ENCODE peak calls at places on chromosome 18, in eight cellular contexts. F is activated CD8-positive, alpha-beta memory T cell treated with anti-CD3 and anti-CD28 coated beads for 48 hours; S is keratinocyte; U is NCI-H1105; C is activated CD4-positive, alpha-beta T cell treated with anti-CD3 and anti-CD28 coated beads, Interleukin-2, amount 10 ng/mL, durations not matched to agents 7 days and 5 days; B is activated naive CD4-positive, alpha-beta T cell treated with anti-CD3 and anti-CD28 coated beads, Interleukin-2, amount 10 ng/mL, durations not matched to agents 7 days and 5 days; V is stimulated activated CD4-positive, alpha-beta T cell treated with anti-CD3 and anti-CD28 coated beads, TNF-alpha, amount 100 ng/mL, for 4 hours; T is NB4. O is an unnamed sample.

GRCh38 chr18:12333650-12334279 is 25.7 kb downstream of the TUBB6 start:
- DNase-seq in S (no peak), B (no peak), V (no peak), U (no peak), F (no peak), T (no peak), C (no peak), O (no peak)

GRCh38 chr18:74493689-74494088 is 2.5 kb upstream of the CNDP2 start:
- DNase-seq in V (peak), F (no peak), T (peak), B (peak), U (peak), C (peak), S (peak), O (no peak)

GRCh38 chr18:48228841-48229240 is 180.3 kb downstream of the ZBTB7C start:
- DNase-seq in F (no peak), V (no peak), B (no peak), U (no peak), C (no peak), T (no peak), S (no peak), O (no peak)

GRCh38 chr18:61400016-61400630 is 66.9 kb downstream of the CDH20 start:
- DNase-seq in C (no peak), F (no peak), T (no peak), B (no peak), V (no peak), U (no peak), S (no peak), O (no peak)

GRCh38 chr18:50356036-50356945 is 18.6 kb upstream of the SKA1 start:
- DNase-seq in C (no peak), S (no peak), B (no peak), F (no peak), U (no peak), T (peak), V (no peak), O (no peak)

GRCh38 chr18:48095726-48096125 is 165.3 kb upstream of the SMAD2 start:
- DNase-seq in U (no peak), S (no peak), C (no peak), F (no peak), T (no peak), V (no peak), B (no peak), O (no peak)

GRCh38 chr18:2534906-2535305 is 36.4 kb downstream of the METTL4 start:
- DNase-seq in U (no peak), S (no peak), F (no peak), C (no peak), T (no peak), V (no peak), B (no peak), O (no peak)

GRCh38 chr18:23719634-23720201 is 30.5 kb downstream of the LAMA3 start:
- DNase-seq in F (no peak), T (no peak), V (no peak), U (no peak), S (peak), B (no peak), C (no peak), O (peak)

GRCh38 chr18:9095297-9096012 is 7.0 kb upstream of the NDUFV2 start:
- DNase-seq in V (no peak), C (peak), F (no peak), U (no peak), B (peak), T (peak), S (no peak), O (no peak)

GRCh38 chr18:56726906-56727305 is 75.7 kb downstream of the WDR7 start:
- DNase-seq in B (no peak), S (no peak), T (no peak), F (no peak), U (no peak), V (no peak), C (no peak), O (no peak)

GRCh38 chr18:26656944-26657536 is 108.7 kb upstream of the KCTD1 start:
- DNase-seq in F (no peak), B (peak), S (no peak), V (no peak), C (no peak), T (peak), U (peak), O (no peak)

GRCh38 chr18:13562494-13563029 is 163.8 kb downstream of the FAM210A start:
- DNase-seq in C (no peak), B (peak), T (no peak), V (peak), S (no peak), F (no peak), U (no peak), O (no peak)

GRCh38 chr18:49023938-49024341 is 73.2 kb upstream of the SMAD7 start:
- DNase-seq in S (no peak), B (no peak), F (no peak), T (no peak), U (no peak), C (no peak), V (no peak), O (no peak)

GRCh38 chr18:76494541-76495403 is at the start of gene ZNF516:
- DNase-seq in F (no peak), U (peak), T (peak), B (peak), S (no peak), C (peak), V (no peak), O (no peak)

GRCh38 chr18:11750171-11750570 is 61.1 kb downstream of the GNAL start:
- DNase-seq in S (no peak), U (no peak), B (no peak), V (no peak), T (no peak), F (no peak), C (no peak), O (no peak)

GRCh38 chr18:77035380-77035779 is 97.2 kb downstream of the MBP start:
- DNase-seq in T (no peak), B (no peak), V (no peak), S (no peak), C (no peak), U (no peak), F (no peak), O (no peak)

GRCh38 chr18:42038936-42039335 is 83.9 kb downstream of the PIK3C3 start:
- DNase-seq in T (no peak), V (no peak), U (no peak), F (no peak), B (no peak), C (no peak), S (no peak), O (no peak)

GRCh38 chr18:58363767-58364540 is 264.9 kb downstream of the ALPK2 start:
- DNase-seq in V (no peak), C (no peak), U (no peak), B (no peak), S (no peak), F (no peak), T (no peak), O (no peak)

GRCh38 chr18:75551071-75551470 is 123.6 kb upstream of the SMIM21 start:
- DNase-seq in V (no peak), S (no peak), U (no peak), C (no peak), T (peak), B (no peak), F (no peak), O (no peak)

GRCh38 chr18:39453882-39454281 is 1888.3 kb upstream of the CELF4 start:
- DNase-seq in V (no peak), F (no peak), U (no peak), S (no peak), C (no peak), B (no peak), T (no peak), O (no peak)

GRCh38 chr18:45654677-45655076 is 39.4 kb downstream of the SLC14A2 start:
- DNase-seq in B (no peak), C (no peak), T (no peak), V (no peak), U (no peak), F (no peak), S (no peak), O (no peak)

GRCh38 chr18:62399306-62399705 is 74.2 kb downstream of the TNFRSF11A start:
- DNase-seq in B (no peak), T (no peak), U (no peak), S (no peak), C (no peak), F (no peak), V (no peak), O (no peak)

GRCh38 chr18:8938817-8939216 is 163.7 kb upstream of the NDUFV2 start:
- DNase-seq in S (no peak), C (no peak), B (no peak), V (no peak), T (peak), F (no peak), U (no peak), O (no peak)

GRCh38 chr18:74289137-74289536 is 2.6 kb downstream of the CYB5A start:
- DNase-seq in U (no peak), F (no peak), B (no peak), S (no peak), T (peak), C (no peak), V (no peak), O (no peak)

GRCh38 chr18:56068030-56068671 is 480.2 kb upstream of the TCF4 start:
- DNase-seq in S (peak), C (no peak), U (peak), V (no peak), B (no peak), F (no peak), T (no peak), O (no peak)

GRCh38 chr18:26429535-26429934 is 118.8 kb downstream of the KCTD1 start:
- DNase-seq in U (peak), F (no peak), S (no peak), T (no peak), B (no peak), V (no peak), C (no peak), O (peak)

GRCh38 chr18:50183556-50183955 is 11.4 kb downstream of the MYO5B start:
- DNase-seq in U (no peak), C (no peak), V (no peak), S (no peak), B (no peak), F (no peak), T (no peak), O (no peak)

GRCh38 chr18:48037481-48038271 is 107.2 kb upstream of the SMAD2 start:
- DNase-seq in C (no peak), V (no peak), B (no peak), U (no peak), F (no peak), S (no peak), T (peak), O (no peak)

GRCh38 chr18:9506046-9506792 is 30.9 kb downstream of the RALBP1 start:
- DNase-seq in C (no peak), T (no peak), S (no peak), B (no peak), F (no peak), U (no peak), V (no peak), O (peak)

GRCh38 chr18:58578835-58579560 is 49.9 kb downstream of the ALPK2 start:
- DNase-seq in C (no peak), S (no peak), U (no peak), V (no peak), T (no peak), F (no peak), B (no peak), O (no peak)

GRCh38 chr18:46369323-46369722 is 265.1 kb downstream of the HAUS1 start:
- DNase-seq in C (no peak), U (no peak), F (no peak), S (no peak), T (no peak), B (no peak), V (no peak), O (no peak)

GRCh38 chr18:7000484-7001096 is 117.0 kb downstream of the LAMA1 start:
- DNase-seq in T (peak), F (no peak), B (no peak), S (no peak), U (no peak), C (no peak), V (no peak), O (no peak)

GRCh38 chr18:61574665-61575064 is 241.4 kb downstream of the CDH20 start:
- DNase-seq in T (no peak), S (no peak), B (no peak), V (no peak), U (no peak), F (no peak), C (no peak), O (no peak)

GRCh38 chr18:13220326-13220991 is 1.9 kb downstream of the LDLRAD4 start:
- DNase-seq in F (no peak), C (no peak), U (no peak), S (no peak), V (no peak), B (no peak), T (no peak), O (no peak)

GRCh38 chr18:80196528-80197320 is 50.6 kb downstream of the PARD6G start:
- DNase-seq in V (no peak), C (no peak), U (no peak), T (no peak), B (no peak), S (no peak), F (no peak), O (no peak)

GRCh38 chr18:10232062-10232461 is 222.4 kb upstream of the APCDD1 start:
- DNase-seq in F (no peak), C (no peak), S (no peak), B (no peak), V (no peak), T (no peak), U (no peak), O (no peak)

GRCh38 chr18:30245756-30246515 is 796.6 kb downstream of the DSC3 start:
- DNase-seq in T (no peak), V (no peak), B (no peak), U (peak), C (no peak), F (no peak), S (no peak), O (no peak)

GRCh38 chr18:63073481-63073880 is 246.1 kb downstream of the BCL2 start:
- DNase-seq in V (no peak), B (peak), C (peak), F (no peak), S (no peak), U (no peak), T (peak), O (no peak)

GRCh38 chr18:79383388-79384056 is 12.2 kb upstream of the NFATC1 start:
- DNase-seq in U (no peak), B (no peak), V (no peak), C (no peak), T (no peak), S (no peak), F (no peak), O (no peak)